ENCODE peak calls at places on chromosomes 6 and 20, in ten cellular contexts. Q is right lobe of liver, I is upper lobe of right lung, X is fibroblast of lung, P is aorta, F is sigmoid colon, T is GM23248, S is ascending aorta, M is T-helper 17 cell, B is ovary. J is an unnamed sample. For H3K9me3, the result is how much of the 10 kb centered on the place peaks cover.

GRCh38 chr20:63895886-63896135 is 885 bp downstream of the DNAJC5 start:
- DNase-seq in S (no peak), B (no peak), T (peak), M (no peak), I (no peak), P (no peak), X (peak), Q (no peak), F (no peak), J (no peak)

GRCh38 chr20:40532103-40532502 is 156.9 kb downstream of the MAFB start:
- DNase-seq in X (no peak), S (no peak), T (peak), B (no peak), I (no peak), F (no peak), Q (no peak), P (no peak), M (no peak), J (peak)

GRCh38 chr6:105985816-105986632 is 100.1 kb upstream of the PRDM1 start:
- DNase-seq in Q (no peak), I (no peak), M (no peak), P (no peak), S (no peak), T (no peak), F (peak), B (peak), X (peak), J (no peak)

GRCh38 chr6:35402136-35402855 is 49.8 kb upstream of the FANCE start:
- DNase-seq in X (no peak), M (no peak), Q (peak), F (no peak), P (no peak), T (no peak), B (no peak), S (no peak), I (peak), J (peak)

GRCh38 chr20:62151835-62152364 is 8.3 kb downstream of the SS18L1 start:
- DNase-seq in P (no peak), F (no peak), B (no peak), M (no peak), X (no peak), T (no peak), Q (no peak), S (no peak), I (no peak), J (no peak)

GRCh38 chr20:53080969-53081871 is 109.1 kb downstream of the TSHZ2 start:
- DNase-seq in B (no peak), I (no peak), X (peak), S (no peak), T (peak), M (no peak), P (no peak), F (no peak), Q (peak), J (no peak)

GRCh38 chr6:158253248-158253647 is 59.0 kb upstream of the TULP4 start:
- DNase-seq in B (no peak), T (no peak), F (no peak), P (no peak), X (no peak), S (peak), Q (no peak), M (no peak), I (no peak), J (peak)

GRCh38 chr6:56552212-56553130 is 90.2 kb downstream of the DST start:
- DNase-seq in Q (no peak), S (no peak), M (no peak), X (peak), F (no peak), I (no peak), T (peak), B (no peak), P (no peak), J (no peak)

GRCh38 chr6:37056439-37057127 is 51.1 kb downstream of the FGD2 start:
- DNase-seq in B (no peak), M (no peak), S (no peak), Q (no peak), F (no peak), P (peak), I (no peak), X (peak), T (peak), J (no peak)

GRCh38 chr6:14361956-14362587 is 244.5 kb downstream of the CD83 start:
- DNase-seq in I (no peak), P (no peak), F (no peak), X (no peak), M (no peak), B (no peak), T (no peak), Q (no peak), S (no peak), J (no peak)

GRCh38 chr6:39313526-39314272 is 520 bp downstream of the KCNK17 start:
- DNase-seq in X (no peak), I (no peak), M (no peak), Q (no peak), F (no peak), P (no peak), S (no peak), B (no peak), T (no peak), J (no peak)

GRCh38 chr20:5688431-5688972 is 61.7 kb upstream of the SHLD1 start:
- DNase-seq in T (no peak), M (no peak), P (no peak), B (no peak), F (no peak), Q (no peak), S (no peak), I (peak), X (no peak), J (peak)

GRCh38 chr20:35497320-35497719 is 32.1 kb downstream of the C20orf173 start:
- DNase-seq in F (no peak), T (no peak), X (no peak), P (no peak), B (peak), I (no peak), Q (no peak), M (no peak), S (no peak), J (no peak)

GRCh38 chr20:1215386-1216170 is 10.3 kb upstream of the RAD21L1 start:
- DNase-seq in M (no peak), T (no peak), Q (no peak), P (no peak), B (no peak), X (no peak), I (no peak), S (no peak), F (no peak), J (no peak)

GRCh38 chr6:156780117-156780641 is 3.0 kb downstream of the ARID1B start:
- DNase-seq in I (no peak), M (no peak), X (peak), T (peak), B (no peak), S (peak), Q (peak), F (no peak), P (no peak), J (peak)

GRCh38 chr6:63272397-63272796 is 47.4 kb downstream of the LGSN start:
- DNase-seq in X (no peak), I (no peak), S (no peak), F (no peak), Q (no peak), B (no peak), M (no peak), T (peak), P (no peak), J (no peak)

GRCh38 chr20:52410746-52411317 is 219.3 kb upstream of the ZFP64 start:
- DNase-seq in P (no peak), I (no peak), Q (no peak), S (no peak), B (no peak), F (no peak), T (peak), M (no peak), X (no peak), J (no peak)

GRCh38 chr20:25076731-25077609 is 5.0 kb downstream of the VSX1 start:
- DNase-seq in S (no peak), X (peak), B (no peak), M (no peak), Q (peak), F (no peak), T (peak), I (no peak), P (no peak), J (peak)

GRCh38 chr6:125597411-125598253 is 151.8 kb upstream of the HEY2 start:
- DNase-seq in I (peak), S (no peak), T (peak), Q (no peak), F (no peak), P (no peak), X (no peak), B (no peak), M (no peak), J (no peak)

GRCh38 chr6:9172096-9172495 is 736.8 kb upstream of the SLC35B3 start:
- DNase-seq in F (no peak), Q (no peak), B (no peak), X (no peak), I (no peak), T (no peak), S (no peak), M (no peak), P (no peak), J (no peak)
- H3K9me3 ChIP-seq in F (under half), Q (under half), B (under half), X (under half), I (under half), T (under half), S (under half), M (under half), P (under half), J (under half)

GRCh38 chr20:37703338-37703660 is 9.5 kb downstream of the CTNNBL1 start:
- DNase-seq in M (no peak), B (no peak), T (peak), X (peak), F (no peak), Q (no peak), I (no peak), S (no peak), P (no peak), J (no peak)

GRCh38 chr20:37711001-37711400 is 17.2 kb downstream of the CTNNBL1 start:
- DNase-seq in I (no peak), F (no peak), M (no peak), P (no peak), B (no peak), T (no peak), X (no peak), Q (no peak), S (no peak), J (no peak)

GRCh38 chr20:37704955-37705354 is 11.1 kb downstream of the CTNNBL1 start:
- DNase-seq in S (no peak), M (no peak), B (no peak), P (no peak), F (no peak), I (no peak), T (no peak), X (no peak), Q (no peak), J (no peak)

GRCh38 chr20:37702643-37703337 is 9.0 kb downstream of the CTNNBL1 start:
- DNase-seq in Q (no peak), T (no peak), X (no peak), B (no peak), P (no peak), I (no peak), M (no peak), F (no peak), S (no peak), J (no peak)

GRCh38 chr20:37706298-37706697 is 12.5 kb downstream of the CTNNBL1 start:
- DNase-seq in B (no peak), X (no peak), S (no peak), P (no peak), M (no peak), T (no peak), Q (no peak), I (no peak), F (no peak), J (no peak)
- H3K9me3 ChIP-seq in B (under half), X (under half), S (under half), P (under half), M (under half), T (under half), Q (under half), I (under half), F (under half), J (under half)

GRCh38 chr6:11225990-11226389 is 6.5 kb downstream of the NEDD9 start:
- DNase-seq in X (no peak), M (no peak), P (no peak), B (no peak), T (no peak), I (no peak), Q (no peak), S (no peak), F (no peak), J (no peak)
- H3K9me3 ChIP-seq in X (under half), M (under half), P (under half), B (under half), T (under half), I (under half), Q (under half), S (under half), F (under half), J (under half)

GRCh38 chr6:111631930-111632460 is 26.3 kb upstream of the TRAF3IP2 start:
- DNase-seq in T (no peak), M (no peak), Q (no peak), I (no peak), X (no peak), P (no peak), S (no peak), B (no peak), F (no peak), J (no peak)
- H3K9me3 ChIP-seq in T (under half), M (under half), Q (under half), I (under half), X (under half), P (under half), S (under half), B (under half), F (under half), J (under half)

DNA sequence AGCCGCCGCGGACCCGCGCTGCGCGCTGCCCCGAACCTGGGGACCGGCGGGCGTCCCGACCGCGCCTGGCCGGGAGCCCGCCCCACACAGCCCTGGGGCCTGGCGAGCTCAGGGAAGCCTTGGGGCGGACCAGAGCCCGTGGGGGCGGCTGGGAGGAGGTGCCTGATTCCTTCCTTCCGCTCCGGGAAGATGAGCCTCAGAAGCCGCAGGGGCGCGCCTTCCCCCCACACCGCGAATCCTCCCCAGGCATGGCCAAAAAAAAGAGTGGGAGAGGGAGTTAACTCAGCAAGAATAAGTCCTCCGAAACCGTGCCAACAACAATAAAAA is at the start of gene CBLN4:
- DNase-seq in S (no peak), T (no peak), Q (no peak), B (no peak), M (no peak), F (no peak), P (no peak), I (no peak), X (no peak), J (no peak)
- H3K9me3 ChIP-seq in S (under half), T (under half), Q (under half), B (under half), M (under half), F (under half), P (under half), I (under half), X (under half), J (under half)

DNA sequence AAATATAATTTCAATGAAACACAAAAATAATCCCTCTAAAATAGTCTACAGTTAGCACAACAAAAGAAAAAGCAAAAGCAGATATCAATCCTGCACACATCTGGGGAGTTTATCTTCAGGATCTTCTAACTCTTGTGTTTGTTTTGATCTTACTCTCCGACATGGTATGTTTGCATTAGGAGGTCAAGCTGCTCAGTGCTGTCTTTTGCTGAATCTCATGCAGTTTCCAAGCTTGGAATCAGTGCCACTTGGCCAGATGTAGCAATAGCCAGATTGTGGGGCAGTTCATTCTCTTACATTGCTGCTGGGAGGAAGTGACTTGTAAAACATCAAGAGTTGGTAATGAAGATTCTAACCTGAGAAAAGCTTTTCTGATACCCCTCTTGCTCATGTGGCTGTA is 29.5 kb downstream of the RIOK1 start:
- DNase-seq in F (no peak), T (no peak), B (no peak), S (no peak), I (no peak), P (no peak), X (no peak), M (no peak), Q (peak), J (no peak)
- H3K9me3 ChIP-seq in F (under half), T (under half), B (under half), S (under half), I (under half), P (under half), X (under half), M (under half), Q (under half), J (under half)

DNA sequence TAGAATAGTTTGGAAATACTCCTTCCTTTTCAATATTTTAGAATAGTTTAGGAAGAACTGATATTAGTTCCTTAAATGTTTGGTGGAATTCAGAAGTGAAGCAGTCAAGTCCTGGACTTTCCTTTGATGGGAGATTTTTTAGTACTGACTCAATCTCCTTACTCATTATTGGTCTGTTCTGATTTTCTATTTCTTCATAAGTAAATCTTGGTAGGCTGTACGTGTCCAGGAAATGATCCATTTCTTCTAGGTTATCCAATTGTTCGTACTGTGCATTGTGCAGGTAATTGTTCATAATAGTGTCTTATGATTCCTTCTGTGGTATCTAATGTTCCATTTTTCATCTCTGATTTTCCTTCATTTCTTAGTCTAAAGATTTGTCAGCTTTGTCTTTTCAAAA is 138.9 kb downstream of the SYCP2 start:
- DNase-seq in X (no peak), B (no peak), S (no peak), Q (no peak), P (no peak), T (no peak), I (no peak), F (no peak), M (no peak), J (no peak)
- H3K9me3 ChIP-seq in X (under half), B (under half), S (under half), Q (under half), P (under half), T (under half), I (under half), F (under half), M (under half), J (under half)

GRCh38 chr20:29874476-29875202 is 1382.8 kb upstream of the DEFB115 start:
- DNase-seq in Q (no peak), P (peak), I (no peak), T (no peak), X (no peak), M (no peak), B (no peak), F (peak), S (no peak), J (no peak)
- H3K9me3 ChIP-seq in Q (under half), P (under half), I (under half), T (under half), X (under half), M (under half), B (under half), F (under half), S (under half), J (under half)

J was measured in WERI-Rb-1.